ENCODE peak calls at places on chromosomes 3 and 15, in nine cellular contexts. One of them, this sample, is unnamed.

GRCh38 chr3:13896473-13897154 is 16.7 kb upstream of the WNT7A start:
- DNase-seq in IMR-90: peak
- DNase-seq in tibial artery: peak
- DNase-seq in heart right ventricle: no peak
- DNase-seq in cardiac muscle cell: peak
- DNase-seq in colonic mucosa: peak
- DNase-seq in stomach: peak
- DNase-seq in upper lobe of right lung: no peak
- DNase-seq in heart left ventricle: no peak
- DNase-seq in this sample: peak

GRCh38 chr3:60743631-60744164 is 507.6 kb downstream of the FHIT start:
- DNase-seq in tibial artery: no peak
- DNase-seq in IMR-90: no peak
- DNase-seq in heart left ventricle: no peak
- DNase-seq in heart right ventricle: no peak
- DNase-seq in stomach: no peak
- DNase-seq in colonic mucosa: no peak
- DNase-seq in upper lobe of right lung: no peak
- DNase-seq in cardiac muscle cell: no peak
- DNase-seq in this sample: no peak

GRCh38 chr15:85582719-85583089 is 202.3 kb downstream of the AKAP13 start:
- DNase-seq in tibial artery: peak
- DNase-seq in stomach: peak
- DNase-seq in colonic mucosa: peak
- DNase-seq in heart left ventricle: peak
- DNase-seq in IMR-90: peak
- DNase-seq in cardiac muscle cell: peak
- DNase-seq in upper lobe of right lung: peak
- DNase-seq in heart right ventricle: peak
- DNase-seq in this sample: no peak

GRCh38 chr3:64830681-64831080 is 142.9 kb upstream of the ADAMTS9 start:
- DNase-seq in heart left ventricle: no peak
- DNase-seq in stomach: no peak
- DNase-seq in colonic mucosa: no peak
- DNase-seq in heart right ventricle: no peak
- DNase-seq in tibial artery: no peak
- DNase-seq in cardiac muscle cell: no peak
- DNase-seq in upper lobe of right lung: no peak
- DNase-seq in IMR-90: no peak
- DNase-seq in this sample: no peak

GRCh38 chr3:13709706-13710105 is 160.8 kb downstream of the FBLN2 start:
- DNase-seq in colonic mucosa: peak
- DNase-seq in heart left ventricle: no peak
- DNase-seq in stomach: no peak
- DNase-seq in tibial artery: peak
- DNase-seq in upper lobe of right lung: peak
- DNase-seq in IMR-90: no peak
- DNase-seq in cardiac muscle cell: no peak
- DNase-seq in heart right ventricle: no peak
- DNase-seq in this sample: no peak

GRCh38 chr3:169750665-169751064 is 14.2 kb downstream of the TERC start:
- DNase-seq in colonic mucosa: no peak
- DNase-seq in heart left ventricle: no peak
- DNase-seq in stomach: no peak
- DNase-seq in upper lobe of right lung: no peak
- DNase-seq in tibial artery: no peak
- DNase-seq in IMR-90: no peak
- DNase-seq in cardiac muscle cell: no peak
- DNase-seq in heart right ventricle: no peak
- DNase-seq in this sample: no peak

GRCh38 chr3:157098823-157099185 is 61.1 kb downstream of the CCNL1 start:
- DNase-seq in IMR-90: peak
- DNase-seq in upper lobe of right lung: no peak
- DNase-seq in stomach: no peak
- DNase-seq in colonic mucosa: no peak
- DNase-seq in tibial artery: no peak
- DNase-seq in heart right ventricle: no peak
- DNase-seq in heart left ventricle: no peak
- DNase-seq in cardiac muscle cell: peak
- DNase-seq in this sample: no peak

GRCh38 chr3:188789201-188789600 is 382.6 kb upstream of the TPRG1 start:
- DNase-seq in upper lobe of right lung: no peak
- DNase-seq in stomach: no peak
- DNase-seq in heart right ventricle: no peak
- DNase-seq in tibial artery: no peak
- DNase-seq in colonic mucosa: no peak
- DNase-seq in heart left ventricle: no peak
- DNase-seq in cardiac muscle cell: no peak
- DNase-seq in IMR-90: peak
- DNase-seq in this sample: no peak

GRCh38 chr3:64143399-64144130 is 81.7 kb downstream of the PRICKLE2 start:
- DNase-seq in stomach: no peak
- DNase-seq in upper lobe of right lung: no peak
- DNase-seq in heart right ventricle: no peak
- DNase-seq in IMR-90: peak
- DNase-seq in colonic mucosa: no peak
- DNase-seq in cardiac muscle cell: peak
- DNase-seq in tibial artery: no peak
- DNase-seq in heart left ventricle: no peak
- DNase-seq in this sample: peak

GRCh38 chr3:157464283-157464682 is 27.6 kb downstream of the PTX3 start:
- DNase-seq in colonic mucosa: no peak
- DNase-seq in cardiac muscle cell: no peak
- DNase-seq in stomach: no peak
- DNase-seq in heart left ventricle: no peak
- DNase-seq in heart right ventricle: no peak
- DNase-seq in upper lobe of right lung: no peak
- DNase-seq in tibial artery: no peak
- DNase-seq in IMR-90: peak
- DNase-seq in this sample: no peak

GRCh38 chr3:97810779-97811390 is 10.9 kb upstream of the CRYBG3 start:
- DNase-seq in stomach: no peak
- DNase-seq in colonic mucosa: no peak
- DNase-seq in heart right ventricle: no peak
- DNase-seq in upper lobe of right lung: no peak
- DNase-seq in heart left ventricle: no peak
- DNase-seq in cardiac muscle cell: peak
- DNase-seq in tibial artery: no peak
- DNase-seq in IMR-90: peak
- DNase-seq in this sample: peak

GRCh38 chr3:187150599-187150998 is 11.3 kb upstream of the RPL39L start:
- DNase-seq in stomach: peak
- DNase-seq in colonic mucosa: peak
- DNase-seq in upper lobe of right lung: no peak
- DNase-seq in cardiac muscle cell: no peak
- DNase-seq in tibial artery: no peak
- DNase-seq in heart left ventricle: no peak
- DNase-seq in heart right ventricle: no peak
- DNase-seq in IMR-90: no peak
- DNase-seq in this sample: no peak

GRCh38 chr15:76994001-76994400 is 925 bp upstream of the PSTPIP1 start:
- DNase-seq in stomach: peak
- DNase-seq in upper lobe of right lung: peak
- DNase-seq in colonic mucosa: no peak
- DNase-seq in heart left ventricle: peak
- DNase-seq in heart right ventricle: no peak
- DNase-seq in cardiac muscle cell: no peak
- DNase-seq in tibial artery: peak
- DNase-seq in IMR-90: no peak
- DNase-seq in this sample: peak

GRCh38 chr15:89132611-89133242 is 44.5 kb downstream of the ABHD2 start:
- DNase-seq in cardiac muscle cell: peak
- DNase-seq in upper lobe of right lung: no peak
- DNase-seq in stomach: no peak
- DNase-seq in heart left ventricle: peak
- DNase-seq in tibial artery: peak
- DNase-seq in heart right ventricle: no peak
- DNase-seq in IMR-90: no peak
- DNase-seq in colonic mucosa: no peak
- DNase-seq in this sample: no peak

GRCh38 chr15:29034151-29034550 is 148.4 kb downstream of the APBA2 start:
- DNase-seq in stomach: no peak
- DNase-seq in tibial artery: no peak
- DNase-seq in heart right ventricle: no peak
- DNase-seq in cardiac muscle cell: no peak
- DNase-seq in IMR-90: peak
- DNase-seq in heart left ventricle: no peak
- DNase-seq in upper lobe of right lung: no peak
- DNase-seq in colonic mucosa: no peak
- DNase-seq in this sample: no peak

GRCh38 chr15:64503197-64503596 is 42.8 kb downstream of the ZNF609 start:
- DNase-seq in stomach: no peak
- DNase-seq in tibial artery: no peak
- DNase-seq in heart left ventricle: no peak
- DNase-seq in colonic mucosa: no peak
- DNase-seq in upper lobe of right lung: no peak
- DNase-seq in heart right ventricle: no peak
- DNase-seq in IMR-90: peak
- DNase-seq in cardiac muscle cell: peak
- DNase-seq in this sample: no peak

GRCh38 chr3:145735631-145736030 is 425.4 kb downstream of the PLOD2 start:
- DNase-seq in stomach: no peak
- DNase-seq in IMR-90: no peak
- DNase-seq in heart right ventricle: no peak
- DNase-seq in upper lobe of right lung: no peak
- DNase-seq in colonic mucosa: no peak
- DNase-seq in cardiac muscle cell: no peak
- DNase-seq in tibial artery: no peak
- DNase-seq in heart left ventricle: no peak
- DNase-seq in this sample: no peak

GRCh38 chr15:45802140-45802539 is 167.3 kb downstream of the SQOR start:
- DNase-seq in IMR-90: no peak
- DNase-seq in upper lobe of right lung: no peak
- DNase-seq in heart left ventricle: no peak
- DNase-seq in cardiac muscle cell: no peak
- DNase-seq in heart right ventricle: no peak
- DNase-seq in stomach: no peak
- DNase-seq in colonic mucosa: no peak
- DNase-seq in tibial artery: no peak
- DNase-seq in this sample: no peak

GRCh38 chr3:188749010-188749617 is 422.7 kb upstream of the TPRG1 start:
- DNase-seq in cardiac muscle cell: no peak
- DNase-seq in tibial artery: no peak
- DNase-seq in colonic mucosa: peak
- DNase-seq in IMR-90: no peak
- DNase-seq in heart right ventricle: no peak
- DNase-seq in upper lobe of right lung: no peak
- DNase-seq in heart left ventricle: no peak
- DNase-seq in stomach: no peak
- DNase-seq in this sample: no peak

GRCh38 chr3:143083781-143084180 is 35.8 kb upstream of the CHST2 start:
- DNase-seq in stomach: no peak
- DNase-seq in tibial artery: no peak
- DNase-seq in cardiac muscle cell: no peak
- DNase-seq in upper lobe of right lung: no peak
- DNase-seq in IMR-90: no peak
- DNase-seq in colonic mucosa: no peak
- DNase-seq in heart left ventricle: no peak
- DNase-seq in heart right ventricle: no peak
- DNase-seq in this sample: no peak

GRCh38 chr3:107796786-107797185 is 274.0 kb downstream of the BBX start:
- DNase-seq in heart right ventricle: no peak
- DNase-seq in IMR-90: peak
- DNase-seq in tibial artery: no peak
- DNase-seq in stomach: no peak
- DNase-seq in colonic mucosa: no peak
- DNase-seq in cardiac muscle cell: peak
- DNase-seq in heart left ventricle: no peak
- DNase-seq in upper lobe of right lung: no peak
- DNase-seq in this sample: peak

GRCh38 chr15:91264651-91265351 is 164.7 kb downstream of the SV2B start:
- DNase-seq in heart right ventricle: no peak
- DNase-seq in heart left ventricle: no peak
- DNase-seq in tibial artery: no peak
- DNase-seq in cardiac muscle cell: no peak
- DNase-seq in IMR-90: no peak
- DNase-seq in colonic mucosa: no peak
- DNase-seq in upper lobe of right lung: no peak
- DNase-seq in stomach: no peak
- DNase-seq in this sample: no peak
- H3K27ac ChIP-seq in heart right ventricle: peak
- H3K27ac ChIP-seq in heart left ventricle: peak
- H3K27ac ChIP-seq in tibial artery: peak
- H3K27ac ChIP-seq in cardiac muscle cell: no peak
- H3K27ac ChIP-seq in IMR-90: no peak
- H3K27ac ChIP-seq in colonic mucosa: no peak
- H3K27ac ChIP-seq in upper lobe of right lung: no peak
- H3K27ac ChIP-seq in stomach: no peak
- H3K27ac ChIP-seq in this sample: no peak

GRCh38 chr15:86624261-86625036 is 544.8 kb downstream of the AGBL1 start:
- DNase-seq in stomach: no peak
- DNase-seq in colonic mucosa: peak
- DNase-seq in heart left ventricle: peak
- DNase-seq in tibial artery: peak
- DNase-seq in cardiac muscle cell: peak
- DNase-seq in IMR-90: peak
- DNase-seq in upper lobe of right lung: no peak
- DNase-seq in heart right ventricle: peak
- DNase-seq in this sample: peak
- TF ChIP-seq CTCF in stomach: no peak
- TF ChIP-seq CTCF in colonic mucosa: peak
- TF ChIP-seq CTCF in heart left ventricle: peak
- TF ChIP-seq CTCF in tibial artery: no peak
- TF ChIP-seq CTCF in cardiac muscle cell: peak
- TF ChIP-seq CTCF in IMR-90: peak
- TF ChIP-seq CTCF in upper lobe of right lung: peak
- TF ChIP-seq CTCF in heart right ventricle: peak
- TF ChIP-seq CTCF in this sample: peak

DNA sequence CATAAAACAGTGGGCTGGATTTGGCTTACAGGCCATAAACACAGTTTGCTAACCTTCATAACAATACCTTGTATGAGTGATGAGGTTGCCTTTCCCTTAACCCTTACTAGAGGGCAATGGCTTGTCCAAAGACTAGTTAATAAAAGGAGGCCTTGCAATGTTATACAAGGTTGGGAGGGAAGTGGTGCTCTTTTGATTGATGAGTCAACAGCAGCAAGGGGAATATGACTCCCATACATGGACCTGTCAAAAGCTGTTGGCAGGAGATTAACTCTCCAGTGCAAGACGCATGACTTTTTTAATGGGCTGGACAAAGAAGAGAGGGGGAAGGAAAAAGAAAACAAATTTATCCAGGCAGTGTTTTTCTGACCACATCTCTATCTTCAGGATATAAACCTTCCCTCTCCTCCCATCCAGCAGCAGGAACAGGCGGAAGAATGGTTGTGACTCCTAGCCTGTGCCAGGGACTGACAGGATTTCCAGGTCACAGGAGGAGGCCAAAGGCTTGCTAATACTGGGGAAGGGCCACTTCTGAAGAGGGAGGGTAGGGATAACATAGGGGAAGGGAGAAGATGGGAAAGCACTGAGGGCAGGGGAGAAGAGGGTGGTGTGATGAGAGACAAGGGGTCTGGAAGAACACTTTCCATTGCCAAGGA is 35.2 kb upstream of the ARL14 start:
- DNase-seq in heart right ventricle: no peak
- DNase-seq in heart left ventricle: no peak
- DNase-seq in tibial artery: no peak
- DNase-seq in stomach: no peak
- DNase-seq in colonic mucosa: no peak
- DNase-seq in IMR-90: peak
- DNase-seq in upper lobe of right lung: no peak
- DNase-seq in cardiac muscle cell: peak
- DNase-seq in this sample: peak
- H3K27ac ChIP-seq in heart right ventricle: no peak
- H3K27ac ChIP-seq in heart left ventricle: no peak
- H3K27ac ChIP-seq in tibial artery: no peak
- H3K27ac ChIP-seq in stomach: no peak
- H3K27ac ChIP-seq in colonic mucosa: no peak
- H3K27ac ChIP-seq in IMR-90: no peak
- H3K27ac ChIP-seq in upper lobe of right lung: no peak
- H3K27ac ChIP-seq in cardiac muscle cell: no peak
- H3K27ac ChIP-seq in this sample: no peak

GRCh38 chr3:123371426-123371825 is 77.5 kb downstream of the ADCY5 start:
- DNase-seq in heart left ventricle: peak
- DNase-seq in heart right ventricle: no peak
- DNase-seq in tibial artery: peak
- DNase-seq in IMR-90: no peak
- DNase-seq in colonic mucosa: no peak
- DNase-seq in cardiac muscle cell: no peak
- DNase-seq in upper lobe of right lung: peak
- DNase-seq in stomach: no peak
- DNase-seq in this sample: no peak
- TF ChIP-seq CTCF in heart left ventricle: no peak
- TF ChIP-seq CTCF in heart right ventricle: no peak
- TF ChIP-seq CTCF in tibial artery: no peak
- TF ChIP-seq CTCF in IMR-90: no peak
- TF ChIP-seq CTCF in colonic mucosa: no peak
- TF ChIP-seq CTCF in cardiac muscle cell: no peak
- TF ChIP-seq CTCF in upper lobe of right lung: no peak
- TF ChIP-seq CTCF in stomach: no peak
- TF ChIP-seq CTCF in this sample: no peak

This sample was measured in RWPE1.